ENCODE peak calls at places on chromosomes 5 and 9, in nine cellular contexts. F is endothelial cell; V is iPS-NIHi11; G is stimulated activated CD4-positive, alpha-beta T cell treated with anti-CD3 and anti-CD28 coated beads, Interleukin-12 subunit alpha, Interleukin-12 subunit beta, amount 100 ng/mL, for 48 hours; I is hypothalamus; U is AG10803; E is NCI-H2081; R is ACHN; Y is adipocyte. H is an unnamed sample.

GRCh38 chr9:93387791-93388190 is 63.7 kb upstream of the FAM120A start:
- DNase-seq in R (no peak), E (peak; percentile 23), Y (no peak), U (no peak), V (no peak), I (no peak), G (no peak), F (no peak), H (no peak)

GRCh38 chr5:168152660-168153059 is 138.8 kb upstream of the WWC1 start:
- DNase-seq in F (no peak), E (no peak), I (no peak), G (no peak), R (no peak), V (no peak), Y (no peak), U (peak; percentile 70), H (no peak)

GRCh38 chr5:123717139-123717538 is 205.2 kb downstream of the CSNK1G3 start:
- DNase-seq in F (no peak), U (peak; percentile 85), Y (peak; percentile 45), G (no peak), E (no peak), V (no peak), I (no peak), R (no peak), H (no peak)

GRCh38 chr9:88007291-88007650 is 32.9 kb upstream of the CDK20 start:
- DNase-seq in G (peak; percentile 53), F (no peak), I (no peak), U (peak; percentile 3), Y (no peak), V (no peak), R (no peak), E (no peak), H (no peak)

GRCh38 chr5:124438390-124439380 is 307.8 kb downstream of the ZNF608 start:
- DNase-seq in R (no peak), U (no peak), I (peak; percentile 63), E (peak; percentile 62), F (peak; percentile 9), V (peak; percentile 31), G (no peak), Y (no peak), H (no peak)

GRCh38 chr5:76688836-76689235 is 27.1 kb upstream of the F2R start:
- DNase-seq in E (no peak), V (no peak), Y (no peak), U (peak; percentile 24), F (no peak), R (no peak), I (no peak), G (no peak), H (no peak)

GRCh38 chr5:131379723-131380122 is 115.9 kb downstream of the CDC42SE2 start:
- DNase-seq in R (peak; percentile 87), F (no peak), U (no peak), V (no peak), G (peak; percentile 47), I (no peak), E (no peak), Y (no peak), H (no peak)

GRCh38 chr9:72137697-72138365 is 11.4 kb upstream of the GDA start:
- DNase-seq in E (no peak), G (no peak), R (no peak), V (no peak), Y (no peak), F (no peak), U (no peak), I (no peak), H (no peak)

GRCh38 chr9:116288658-116289057 is 135.1 kb downstream of the PAPPA start:
- DNase-seq in V (no peak), Y (peak; percentile 87), R (peak; percentile 93), F (no peak), I (no peak), G (no peak), E (no peak), U (peak; percentile 98), H (peak; percentile 52)

GRCh38 chr9:38227656-38228055 is 158.6 kb upstream of the SHB start:
- DNase-seq in R (no peak), V (no peak), I (no peak), G (no peak), F (no peak), Y (no peak), U (no peak), E (no peak), H (no peak)

GRCh38 chr5:115625579-115626443 is at the start of gene TMED7:
- DNase-seq in V (peak; percentile 91), U (peak; percentile 97), G (peak; percentile 100), R (peak; percentile 95), E (peak; percentile 94), Y (peak; percentile 100), I (peak; percentile 99), F (peak; percentile 99), H (peak; percentile 91)

GRCh38 chr9:117092582-117092981 is 322.3 kb downstream of the ASTN2 start:
- DNase-seq in R (no peak), E (no peak), U (peak; percentile 24), G (no peak), F (no peak), I (no peak), V (no peak), Y (no peak), H (no peak)

GRCh38 chr5:424259-425110 is 18.5 kb upstream of the EXOC3 start:
- DNase-seq in U (peak; percentile 52), R (no peak), F (no peak), V (no peak), Y (peak; percentile 46), E (no peak), I (no peak), G (no peak), H (no peak)

GRCh38 chr9:108087781-108088180 is 598.2 kb upstream of the KLF4 start:
- DNase-seq in G (no peak), V (no peak), E (peak; percentile 48), I (no peak), F (no peak), U (no peak), R (no peak), Y (no peak), H (no peak)

GRCh38 chr5:66511491-66511890 is 84.7 kb upstream of the MAST4 start:
- DNase-seq in E (no peak), R (no peak), I (no peak), F (no peak), Y (no peak), V (no peak), U (no peak), G (no peak), H (no peak)

GRCh38 chr5:133967715-133968056 is 739 bp downstream of the C5orf15 start:
- DNase-seq in U (peak; percentile 35), I (no peak), G (no peak), F (peak; percentile 13), R (peak; percentile 59), Y (peak; percentile 60), E (no peak), V (no peak), H (peak; percentile 44)

GRCh38 chr5:1720396-1721110 is 79.1 kb downstream of the MRPL36 start:
- DNase-seq in R (no peak), E (no peak), U (no peak), I (no peak), G (no peak), Y (no peak), V (no peak), F (peak; percentile 1), H (no peak)

GRCh38 chr9:93904649-93905472 is 50.3 kb downstream of the BARX1 start:
- DNase-seq in V (no peak), G (no peak), R (no peak), F (no peak), I (no peak), U (no peak), Y (no peak), E (no peak), H (no peak)

GRCh38 chr9:126885089-126885753 is 24.8 kb downstream of the ZBTB34 start:
- DNase-seq in Y (no peak), G (no peak), U (peak; percentile 36), I (peak; percentile 14), E (no peak), R (no peak), V (no peak), F (peak; percentile 31), H (no peak)

GRCh38 chr5:141778211-141778610 is 96.2 kb upstream of the ARAP3 start:
- DNase-seq in E (no peak), F (no peak), U (peak; percentile 81), R (peak; percentile 87), V (peak; percentile 52), Y (peak; percentile 47), G (no peak), I (no peak), H (peak; percentile 85)

GRCh38 chr5:34535944-34536628 is 120.0 kb upstream of the RAI14 start:
- DNase-seq in G (no peak), R (no peak), U (no peak), Y (no peak), I (no peak), E (no peak), F (no peak), V (no peak), H (no peak)

GRCh38 chr5:35230043-35230611 is at the start of gene PRLR:
- DNase-seq in I (no peak), U (peak; percentile 25), V (peak; percentile 38), R (no peak), G (no peak), F (peak; percentile 18), E (no peak), Y (peak; percentile 75), H (peak; percentile 4)

GRCh38 chr9:84239341-84239740 is 101.2 kb downstream of the SLC28A3 start:
- DNase-seq in I (no peak), R (no peak), Y (no peak), G (no peak), U (peak; percentile 16), F (no peak), V (no peak), E (no peak), H (no peak)

GRCh38 chr5:76801159-76801802 is 17.5 kb upstream of the F2RL1 start:
- DNase-seq in F (no peak), Y (no peak), I (no peak), V (no peak), G (no peak), E (no peak), U (peak; percentile 87), R (no peak), H (peak; percentile 57)

GRCh38 chr9:78103971-78104433 is 72.4 kb upstream of the GNAQ start:
- DNase-seq in V (no peak), Y (no peak), E (no peak), R (no peak), U (no peak), F (no peak), G (peak; percentile 24), I (no peak), H (no peak)

GRCh38 chr5:132225165-132226032 is 2.3 kb downstream of the P4HA2 start:
- DNase-seq in F (no peak), I (peak; percentile 23), R (no peak), U (peak; percentile 89), Y (peak; percentile 89), E (no peak), G (peak; percentile 9), V (no peak), H (peak; percentile 55)

GRCh38 chr9:132242621-132243155 is 80.8 kb downstream of the NTNG2 start:
- DNase-seq in G (no peak), I (peak; percentile 26), F (no peak), Y (no peak), R (no peak), V (no peak), U (no peak), E (no peak), H (no peak)

GRCh38 chr5:17154211-17154996 is 63.0 kb upstream of the BASP1 start:
- DNase-seq in V (no peak), Y (peak; percentile 44), F (no peak), I (no peak), G (no peak), E (no peak), R (no peak), U (peak; percentile 64), H (peak; percentile 41)

GRCh38 chr5:125263346-125263745 is 516.9 kb upstream of the ZNF608 start:
- DNase-seq in U (no peak), G (no peak), R (no peak), Y (no peak), I (no peak), V (no peak), F (no peak), E (no peak), H (no peak)

GRCh38 chr9:91433180-91433579 is 9.5 kb upstream of the NFIL3 start:
- DNase-seq in F (no peak), E (no peak), Y (peak; percentile 92), V (peak; percentile 22), I (no peak), R (peak; percentile 82), G (no peak), U (peak; percentile 93), H (peak; percentile 76)

GRCh38 chr9:90457386-90458080 is 185.1 kb downstream of the DIRAS2 start:
- DNase-seq in Y (no peak), U (no peak), F (no peak), I (no peak), G (no peak), V (no peak), R (no peak), E (no peak), H (no peak)